ENCODE peak calls at places on chromosomes 1 and 21, in five cellular contexts. Q, K, J, H and V are unnamed samples.

GRCh38 chr1:223700388-223700918 is 11.9 kb upstream of the CAPN2 start:
- DNase-seq in K (no peak), J (no peak), Q (peak), H (no peak), V (no peak)

GRCh38 chr1:220151454-220151853 is 57.5 kb downstream of the IARS2 start:
- DNase-seq in J (no peak), Q (no peak), H (no peak), K (peak), V (no peak)

GRCh38 chr1:198437352-198437751 is 103.1 kb downstream of the ATP6V1G3 start:
- DNase-seq in J (no peak), K (no peak), H (no peak), Q (no peak), V (no peak)

GRCh38 chr1:34405266-34405959 is 228.7 kb downstream of the C1orf94 start:
- DNase-seq in K (peak), Q (no peak), J (no peak), H (no peak), V (no peak)

GRCh38 chr1:43056981-43057391 is 98.3 kb upstream of the SLC2A1 start:
- DNase-seq in J (no peak), K (no peak), Q (no peak), H (no peak), V (no peak)

GRCh38 chr1:30407862-30408580 is 315.4 kb downstream of the MATN1 start:
- DNase-seq in J (no peak), H (no peak), Q (no peak), K (no peak), V (no peak)

GRCh38 chr1:83860506-83861221 is 138.3 kb downstream of the TTLL7 start:
- DNase-seq in J (peak), Q (peak), K (peak), H (peak), V (peak)

GRCh38 chr21:36428789-36429671 is 43.8 kb downstream of the CHAF1B start:
- DNase-seq in K (no peak), H (no peak), J (no peak), Q (no peak), V (peak)

GRCh38 chr1:20184997-20185833 is 681 bp upstream of the UBXN10 start:
- DNase-seq in K (no peak), H (no peak), Q (no peak), J (no peak), V (peak)

GRCh38 chr1:58652351-58653184 is 47.3 kb downstream of the MYSM1 start:
- DNase-seq in K (peak), Q (peak), J (peak), H (peak), V (peak)

GRCh38 chr1:6142734-6143133 is 37.4 kb downstream of the CHD5 start:
- DNase-seq in Q (no peak), H (no peak), J (no peak), K (no peak), V (no peak)

GRCh38 chr21:41857771-41858300 is 21.3 kb downstream of the PRDM15 start:
- DNase-seq in J (no peak), K (no peak), Q (no peak), H (no peak), V (no peak)

GRCh38 chr21:29102791-29103257 is 27.6 kb upstream of the MAP3K7CL start:
- DNase-seq in J (no peak), K (no peak), Q (no peak), H (no peak), V (no peak)

GRCh38 chr1:111199881-111200801 is at the start of gene DENND2D:
- DNase-seq in Q (no peak), H (peak), J (no peak), K (peak), V (peak)

GRCh38 chr21:37220433-37220980 is 46.6 kb downstream of the VPS26C start:
- DNase-seq in J (no peak), Q (peak), K (peak), H (peak), V (peak)

GRCh38 chr1:206551985-206552325 is 44.6 kb downstream of the RASSF5 start:
- DNase-seq in J (no peak), Q (no peak), H (no peak), K (no peak), V (no peak)

GRCh38 chr1:84146375-84147032 is 2.4 kb downstream of the PRKACB start:
- DNase-seq in K (no peak), H (no peak), J (no peak), Q (peak), V (peak)

GRCh38 chr1:8216005-8216404 is 101.9 kb upstream of the SLC45A1 start:
- DNase-seq in K (no peak), H (no peak), Q (no peak), J (no peak), V (no peak)

GRCh38 chr1:2860476-2861142 is 59.1 kb upstream of the TTC34 start:
- DNase-seq in Q (no peak), H (no peak), J (no peak), K (no peak), V (no peak)

GRCh38 chr21:24897883-24898282 is 709.4 kb downstream of the MRPL39 start:
- DNase-seq in H (no peak), K (no peak), J (no peak), Q (no peak), V (no peak)

GRCh38 chr1:162688521-162688920 is 56.3 kb downstream of the DDR2 start:
- DNase-seq in Q (no peak), K (no peak), H (no peak), J (peak), V (no peak)

GRCh38 chr1:167708940-167709389 is 12.8 kb upstream of the MPZL1 start:
- DNase-seq in H (no peak), J (no peak), K (no peak), Q (no peak), V (no peak)

GRCh38 chr1:905811-906531 is 17.8 kb upstream of the SAMD11 start:
- DNase-seq in J (peak), K (no peak), Q (no peak), H (no peak), V (no peak)

GRCh38 chr1:206504363-206504713 is 3.0 kb upstream of the RASSF5 start:
- DNase-seq in K (no peak), J (no peak), Q (no peak), H (no peak), V (no peak)

DNA sequence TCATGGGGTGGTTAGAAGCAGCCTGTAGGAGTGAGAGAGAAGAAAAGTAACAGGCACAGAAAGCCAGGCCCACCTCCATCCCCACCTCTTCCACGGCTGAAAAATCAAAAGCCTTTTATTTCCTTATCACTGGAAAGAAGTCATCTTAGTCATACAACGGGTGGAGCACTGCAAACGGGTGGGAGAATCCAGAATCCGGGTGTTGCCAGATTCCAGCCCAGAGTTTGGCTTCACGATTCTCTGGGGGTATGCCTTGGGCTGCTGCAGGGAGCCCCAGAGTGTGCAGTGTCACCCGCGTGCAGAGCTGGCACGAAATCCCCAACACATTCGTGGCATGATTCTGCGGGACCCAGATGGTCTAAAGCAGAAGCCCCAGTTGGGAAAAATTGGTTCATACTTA is 2.5 kb upstream of the NPPA start:
- DNase-seq in K (no peak), H (no peak), J (no peak), Q (no peak), V (no peak)
- TF ChIP-seq POLR2A in K (no peak), H (no peak), J (no peak), Q (no peak), V (no peak)

DNA sequence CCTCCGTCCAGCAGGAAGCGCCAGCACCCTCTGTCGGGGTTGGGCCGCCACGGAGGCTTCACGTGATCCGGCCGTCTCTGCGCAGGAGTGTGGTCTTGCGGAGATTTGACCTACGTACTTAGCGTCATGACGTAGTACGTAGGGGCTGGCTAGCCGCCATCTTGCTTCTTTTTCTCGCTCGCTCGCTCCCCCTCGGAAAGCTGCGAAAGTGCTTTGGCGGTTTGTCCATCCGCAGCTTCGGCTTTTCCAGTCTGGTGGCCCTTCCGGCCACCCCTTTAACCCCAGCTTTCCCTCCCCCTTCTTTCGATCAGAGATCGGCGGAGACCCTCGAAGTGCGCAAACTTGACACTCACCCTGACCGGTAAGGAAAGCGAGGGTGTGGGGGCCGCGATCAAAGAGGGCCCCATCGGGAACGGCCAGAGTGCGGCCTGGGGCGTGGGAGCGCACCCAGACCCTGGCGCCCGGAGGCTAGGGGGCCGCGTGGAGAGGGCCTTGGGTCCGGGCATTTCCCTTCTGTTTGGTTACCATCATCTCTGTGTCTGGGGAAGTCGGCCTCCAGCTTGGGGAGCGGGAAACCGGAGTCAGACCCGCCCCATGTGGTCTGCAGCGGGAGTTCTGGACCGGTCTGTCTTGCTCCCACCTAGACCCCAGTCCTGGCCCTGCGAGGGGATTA is at the start of gene PRRC2C:
- DNase-seq in Q (peak), K (peak), J (peak), H (peak), V (peak)
- TF ChIP-seq POLR2A in Q (peak), K (peak), J (peak), H (peak), V (peak)

GRCh38 chr1:192877283-192877886 is 68.5 kb downstream of the RGS2 start:
- DNase-seq in H (no peak), J (no peak), K (no peak), Q (no peak), V (no peak)

GRCh38 chr1:192869308-192869940 is 60.6 kb downstream of the RGS2 start:
- DNase-seq in Q (no peak), K (no peak), H (no peak), J (no peak), V (no peak)

GRCh38 chr1:192867180-192867579 is 58.3 kb downstream of the RGS2 start:
- DNase-seq in K (no peak), H (no peak), Q (no peak), J (no peak), V (no peak)

GRCh38 chr1:192866224-192866868 is 57.5 kb downstream of the RGS2 start:
- DNase-seq in K (no peak), Q (no peak), J (no peak), H (no peak), V (no peak)

GRCh38 chr1:192872010-192872409 is 63.2 kb downstream of the RGS2 start:
- DNase-seq in Q (no peak), K (no peak), J (no peak), H (no peak), V (no peak)
- TF ChIP-seq POLR2A in Q (no peak), K (no peak), J (no peak), H (no peak), V (no peak)

GRCh38 chr1:21451981-21452411 is 12.1 kb downstream of the NBPF3 start:
- DNase-seq in K (no peak), J (no peak), Q (no peak), H (no peak), V (no peak)
- TF ChIP-seq POLR2A in K (no peak), J (no peak), Q (no peak), H (no peak), V (no peak)

DNA sequence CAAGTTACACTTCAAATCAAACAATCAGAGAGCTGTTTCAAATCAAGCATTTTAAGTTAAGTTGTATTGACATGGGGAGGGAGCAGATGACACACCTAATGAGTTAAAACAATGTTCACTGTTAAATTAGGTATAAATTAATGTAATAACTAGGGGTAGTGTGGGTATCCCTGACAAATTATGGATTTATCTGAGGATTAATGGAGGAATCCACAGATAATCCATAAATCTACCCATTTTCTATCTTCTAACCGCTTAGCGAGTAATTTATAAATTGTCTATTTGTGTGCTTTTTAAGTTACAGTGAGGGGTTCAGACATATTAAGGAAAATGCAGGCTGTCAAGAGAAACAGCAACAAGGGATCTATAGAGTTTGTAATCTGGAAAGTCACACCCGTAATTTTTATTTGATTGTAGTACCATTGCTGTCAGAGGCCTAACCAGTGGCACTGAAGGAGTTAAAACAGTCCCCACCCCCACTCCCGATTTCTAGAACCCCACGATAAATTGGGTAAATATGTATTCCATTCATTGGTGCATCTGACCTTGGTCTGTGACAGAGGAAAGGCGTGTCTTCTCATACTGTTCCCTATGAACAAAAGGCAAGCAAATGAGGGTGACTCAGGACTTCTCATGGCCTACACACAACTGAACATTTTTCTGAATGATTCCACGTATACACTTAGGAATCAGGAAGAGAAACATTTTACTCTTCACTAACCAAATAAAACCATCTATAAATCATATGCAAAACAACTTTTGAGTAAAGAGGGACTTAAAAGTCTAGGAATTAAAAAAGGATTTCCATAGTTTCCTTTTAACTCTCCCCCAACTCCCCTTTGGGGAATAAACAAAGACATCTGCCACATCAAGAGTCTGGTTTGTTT is 7.4 kb downstream of the IRF2BP2 start:
- DNase-seq in Q (peak), J (peak), H (peak), K (peak), V (peak)
- TF ChIP-seq POLR2A in Q (no peak), J (peak), H (peak), K (peak), V (peak)